ENCODE peak calls at places on chromosome X, in six cellular contexts. X is transverse colon, W is uterus, I is tibial artery, M is choroid plexus epithelial cell, L is endothelial cell of umbilical vein. V is an unnamed sample.

GRCh38 chrX:86263526-86263925 is 115.3 kb downstream of the DACH2 start:
- DNase-seq in X (no peak), W (no peak), I (no peak), M (no peak), L (no peak), V (no peak)

GRCh38 chrX:53265771-53266170 is 15.6 kb downstream of the IQSEC2 start:
- DNase-seq in X (no peak), W (no peak), I (no peak), M (peak; percentile 63), L (no peak), V (peak; percentile 72)

GRCh38 chrX:11100281-11101035 is 10.7 kb upstream of the HCCS start:
- DNase-seq in X (peak; percentile 20), W (peak; percentile 30), I (no peak), M (peak; percentile 75), L (peak; percentile 63), V (peak; percentile 68)

GRCh38 chrX:74613350-74614192 is 853 bp downstream of the RLIM start:
- DNase-seq in X (peak; percentile 7), W (no peak), I (no peak), M (peak; percentile 46), L (peak; percentile 40), V (peak; percentile 51)

GRCh38 chrX:83845397-83845796 is 15.5 kb upstream of the CYLC1 start:
- DNase-seq in X (no peak), W (no peak), I (no peak), M (peak; percentile 30), L (peak; percentile 1), V (peak; percentile 3)

GRCh38 chrX:45843518-45843917 is 642.8 kb upstream of the DIPK2B start:
- DNase-seq in X (no peak), W (no peak), I (no peak), M (peak; percentile 54), L (peak; percentile 22), V (no peak)

GRCh38 chrX:43741843-43742573 is 85.9 kb downstream of the MAOA start:
- DNase-seq in X (no peak), W (no peak), I (no peak), M (peak; percentile 74), L (no peak), V (peak; percentile 44)

GRCh38 chrX:146481735-146482134 is 327.8 kb upstream of the CXorf51B start:
- DNase-seq in X (no peak), W (no peak), I (no peak), M (no peak), L (no peak), V (no peak)

GRCh38 chrX:19889582-19890342 is 2.4 kb upstream of the SH3KBP1 start:
- DNase-seq in X (peak; percentile 17), W (no peak), I (no peak), M (peak; percentile 90), L (no peak), V (peak; percentile 66)

GRCh38 chrX:136306182-136306581 is 5.4 kb downstream of the ADGRG4 start:
- DNase-seq in X (no peak), W (no peak), I (no peak), M (no peak), L (no peak), V (no peak)

GRCh38 chrX:105483011-105483410 is 262.5 kb upstream of the TEX13A start:
- DNase-seq in X (no peak), W (no peak), I (no peak), M (peak; percentile 70), L (peak; percentile 16), V (peak; percentile 23)

GRCh38 chrX:152635941-152636340 is 1.8 kb upstream of the GABRQ start:
- DNase-seq in X (peak; percentile 10), W (no peak), I (no peak), M (peak; percentile 83), L (peak; percentile 46), V (peak; percentile 55)

GRCh38 chrX:137032378-137032694 is 1.5 kb downstream of the GPR101 start:
- DNase-seq in X (no peak), W (no peak), I (no peak), M (no peak), L (no peak), V (no peak)

DNA sequence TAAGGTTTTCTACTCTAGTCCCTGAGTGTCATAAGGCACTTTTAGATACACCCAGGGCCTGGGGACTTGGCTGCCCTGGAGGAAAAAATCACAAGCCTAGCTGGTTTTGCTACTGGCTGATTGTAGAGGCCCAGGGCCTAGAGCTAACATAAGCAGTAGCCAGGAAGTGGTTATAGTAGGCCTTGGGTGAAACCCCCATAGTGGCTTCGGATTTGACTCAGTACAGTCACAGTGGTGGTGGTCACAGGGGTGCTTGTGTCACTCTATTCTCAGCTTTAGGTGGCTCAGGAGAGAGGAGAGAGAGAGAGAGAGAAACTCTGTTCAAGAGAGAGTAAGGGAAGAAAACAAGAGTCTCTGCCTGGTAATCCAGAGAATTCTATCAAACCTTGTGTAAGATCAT is 194.5 kb upstream of the EDA2R start:
- DNase-seq in X (no peak), W (no peak), I (no peak), M (no peak), L (no peak), V (no peak)
- TF ChIP-seq CTCF in X (no peak), W (no peak), I (no peak), M (no peak), L (no peak), V (no peak)

GRCh38 chrX:151178746-151179145 is 2.4 kb downstream of the GPR50 start:
- DNase-seq in X (no peak), W (no peak), I (no peak), M (no peak), L (no peak), V (no peak)
- H3K4me3 ChIP-seq in X (no peak overlapping the region), W (no peak overlapping the region), I (no peak overlapping the region), M (no peak overlapping the region), L (no peak overlapping the region), V (no peak overlapping the region)

GRCh38 chrX:7927259-7928167 is at the start of gene PNPLA4:
- DNase-seq in X (peak; percentile 93), W (peak; percentile 71), I (peak; percentile 78), M (peak; percentile 80), L (peak; percentile 73), V (peak; percentile 66)
- TF ChIP-seq CTCF in X (peak; percentile 19), W (peak; percentile 8), I (no peak), M (peak; percentile 42), L (peak; percentile 18), V (peak; percentile 28)

GRCh38 chrX:49199315-49199595 is 738 bp downstream of the SYP start:
- DNase-seq in X (no peak), W (no peak), I (no peak), M (no peak), L (no peak), V (no peak)
- H3K4me3 ChIP-seq in X (no peak overlapping the region), W (no peak overlapping the region), I (peak overlapping the region; percentile 50), M (no peak overlapping the region), L (no peak overlapping the region), V (no peak overlapping the region)

GRCh38 chrX:18389968-18390367 is 35.4 kb upstream of the CDKL5 start:
- DNase-seq in X (no peak), W (no peak), I (no peak), M (no peak), L (no peak), V (no peak)
- TF ChIP-seq CTCF in X (no peak), W (no peak), I (no peak), M (no peak), L (no peak), V (no peak)

GRCh38 chrX:33149085-33149484 is 62.3 kb downstream of the DMD start:
- DNase-seq in X (no peak), W (no peak), I (no peak), M (no peak), L (no peak), V (no peak)
- H3K4me3 ChIP-seq in X (no peak overlapping the region), W (no peak overlapping the region), I (no peak overlapping the region), M (no peak overlapping the region), L (no peak overlapping the region), V (no peak overlapping the region)